ENCODE peak calls at places on chromosomes 2 and 18, in ten cellular contexts. N, B, Z, C, T, M, V, H, Y and U are unnamed samples.

GRCh38 chr2:39706945-39707344 is 41.2 kb downstream of the TMEM178A start:
- DNase-seq in Z (no peak), V (no peak), T (no peak), N (no peak), B (no peak), H (no peak), M (no peak), C (no peak), Y (no peak), U (no peak)

GRCh38 chr2:29583548-29584121 is 337.8 kb downstream of the ALK start:
- DNase-seq in N (no peak), H (no peak), Z (no peak), T (no peak), C (no peak), M (no peak), B (no peak), V (no peak), Y (no peak), U (no peak)

GRCh38 chr2:202373490-202373889 is 2.6 kb upstream of the BMPR2 start:
- DNase-seq in Y (no peak), N (no peak), V (no peak), Z (no peak), T (no peak), M (no peak), B (no peak), H (no peak), C (no peak), U (no peak)

GRCh38 chr2:184041077-184041476 is 557.3 kb upstream of the ZNF804A start:
- DNase-seq in T (no peak), N (no peak), Y (no peak), Z (no peak), M (no peak), B (no peak), V (no peak), H (no peak), C (no peak), U (no peak)

GRCh38 chr18:62461591-62461990 is 61.2 kb upstream of the ZCCHC2 start:
- DNase-seq in B (no peak), H (no peak), T (no peak), N (no peak), C (no peak), V (no peak), Z (no peak), Y (no peak), M (no peak), U (no peak)

GRCh38 chr2:78780321-78780720 is 245.2 kb upstream of the REG3G start:
- DNase-seq in B (no peak), T (no peak), N (no peak), C (no peak), Y (no peak), V (no peak), M (no peak), Z (no peak), H (no peak), U (no peak)

GRCh38 chr2:18299423-18300212 is 260.8 kb downstream of the RDH14 start:
- DNase-seq in C (no peak), N (no peak), B (no peak), M (no peak), Z (no peak), V (peak), Y (no peak), T (no peak), H (no peak), U (peak)

GRCh38 chr2:222883420-222883819 is 22.6 kb downstream of the ACSL3 start:
- DNase-seq in Z (no peak), T (no peak), H (no peak), C (no peak), V (no peak), N (no peak), M (no peak), B (no peak), Y (no peak), U (no peak)

GRCh38 chr18:43279015-43279758 is 1.9 kb upstream of the SYT4 start:
- DNase-seq in B (no peak), V (peak), Y (no peak), N (no peak), T (no peak), M (no peak), C (peak), H (no peak), Z (no peak), U (no peak)

GRCh38 chr2:54559593-54560145 is 103.5 kb downstream of the SPTBN1 start:
- DNase-seq in M (no peak), C (no peak), B (no peak), Z (no peak), H (no peak), N (peak), T (no peak), V (peak), Y (no peak), U (peak)

GRCh38 chr2:162022290-162022945 is 51.6 kb downstream of the DPP4 start:
- DNase-seq in Y (no peak), T (no peak), N (no peak), B (no peak), C (no peak), H (no peak), Z (no peak), V (peak), M (no peak), U (no peak)

GRCh38 chr2:16546128-16546754 is 119.4 kb downstream of the CYRIA start:
- DNase-seq in C (no peak), H (no peak), Z (no peak), N (peak), B (no peak), T (no peak), M (no peak), Y (peak), V (peak), U (no peak)

GRCh38 chr2:6352906-6353515 is 512.7 kb downstream of the CMPK2 start:
- DNase-seq in N (peak), M (no peak), Y (no peak), Z (peak), V (peak), H (no peak), C (peak), B (no peak), T (no peak), U (peak)

GRCh38 chr2:109382946-109383345 is 230.8 kb downstream of the SEPTIN10 start:
- DNase-seq in B (no peak), T (no peak), Y (no peak), H (no peak), N (no peak), M (no peak), C (no peak), V (no peak), Z (peak), U (peak)

GRCh38 chr2:225670111-225670974 is 270.8 kb downstream of the NYAP2 start:
- DNase-seq in N (peak), V (peak), T (no peak), Y (no peak), H (no peak), C (peak), Z (no peak), B (no peak), M (no peak), U (no peak)

GRCh38 chr18:43013489-43013888 is 102.0 kb downstream of the RIT2 start:
- DNase-seq in T (no peak), V (no peak), C (no peak), H (no peak), N (no peak), Y (no peak), B (no peak), Z (no peak), M (no peak), U (no peak)

GRCh38 chr18:62037012-62037742 is 144.4 kb upstream of the RNF152 start:
- DNase-seq in N (no peak), C (no peak), T (no peak), Z (no peak), M (no peak), H (no peak), V (no peak), Y (no peak), B (no peak), U (no peak)

GRCh38 chr18:35045121-35045520 is 3.9 kb downstream of the MAPRE2 start:
- DNase-seq in Z (no peak), M (no peak), C (no peak), B (no peak), Y (no peak), V (no peak), N (no peak), H (no peak), T (no peak), U (no peak)

GRCh38 chr2:129812071-129812470 is 167.4 kb upstream of the RAB6C start:
- DNase-seq in T (no peak), Z (peak), Y (no peak), N (no peak), H (no peak), B (no peak), V (peak), M (no peak), C (no peak), U (peak)

GRCh38 chr2:20433946-20434553 is 12.8 kb upstream of the RHOB start:
- DNase-seq in N (no peak), Y (no peak), T (no peak), B (no peak), V (no peak), Z (no peak), M (no peak), H (no peak), C (no peak), U (no peak)